ENCODE peak calls at places on chromosomes 11 and 22, in seven cellular contexts. One of them, this sample, is unnamed.
A peak's percentile ranks its signal among the peaks of the same experiment; 100 is the strongest.

GRCh38 chr22:45155050-45155840 is 8.5 kb upstream of the NUP50 start:
- DNase-seq in fibroblast of lung: peak; percentile 68
- DNase-seq in GM23248: peak; percentile 57
- DNase-seq in GM23338: no peak
- DNase-seq in lower lobe of right lung: no peak
- DNase-seq in naive thymus-derived CD4-positive, alpha-beta T cell: no peak
- DNase-seq in sigmoid colon: no peak
- DNase-seq in this sample: no peak

GRCh38 chr11:46393231-46393616 is 1.6 kb upstream of the CHRM4 start:
- DNase-seq in fibroblast of lung: no peak
- DNase-seq in lower lobe of right lung: no peak
- DNase-seq in GM23248: no peak
- DNase-seq in sigmoid colon: peak; percentile 39
- DNase-seq in naive thymus-derived CD4-positive, alpha-beta T cell: no peak
- DNase-seq in GM23338: no peak
- DNase-seq in this sample: peak; percentile 69

GRCh38 chr11:92828576-92828975 is 140.9 kb upstream of the MTNR1B start:
- DNase-seq in GM23248: no peak
- DNase-seq in GM23338: peak; percentile 33
- DNase-seq in naive thymus-derived CD4-positive, alpha-beta T cell: no peak
- DNase-seq in sigmoid colon: no peak
- DNase-seq in lower lobe of right lung: no peak
- DNase-seq in fibroblast of lung: no peak
- DNase-seq in this sample: no peak

GRCh38 chr11:11966826-11967668 is 41.4 kb downstream of the DKK3 start:
- DNase-seq in naive thymus-derived CD4-positive, alpha-beta T cell: peak; percentile 52
- DNase-seq in GM23338: peak; percentile 88
- DNase-seq in GM23248: peak; percentile 66
- DNase-seq in fibroblast of lung: peak; percentile 31
- DNase-seq in lower lobe of right lung: peak; percentile 78
- DNase-seq in sigmoid colon: peak; percentile 77
- DNase-seq in this sample: peak; percentile 90

GRCh38 chr22:27314276-27314807 is 487.2 kb downstream of the MN1 start:
- DNase-seq in lower lobe of right lung: no peak
- DNase-seq in naive thymus-derived CD4-positive, alpha-beta T cell: no peak
- DNase-seq in sigmoid colon: no peak
- DNase-seq in GM23248: no peak
- DNase-seq in GM23338: no peak
- DNase-seq in fibroblast of lung: no peak
- DNase-seq in this sample: no peak

GRCh38 chr11:95495722-95496121 is 264.7 kb upstream of the SESN3 start:
- DNase-seq in naive thymus-derived CD4-positive, alpha-beta T cell: no peak
- DNase-seq in sigmoid colon: no peak
- DNase-seq in GM23248: no peak
- DNase-seq in GM23338: no peak
- DNase-seq in lower lobe of right lung: no peak
- DNase-seq in fibroblast of lung: no peak
- DNase-seq in this sample: no peak

GRCh38 chr22:44985906-44986527 is 23.8 kb downstream of the PHF21B start:
- DNase-seq in sigmoid colon: no peak
- DNase-seq in lower lobe of right lung: no peak
- DNase-seq in GM23248: no peak
- DNase-seq in GM23338: no peak
- DNase-seq in fibroblast of lung: no peak
- DNase-seq in naive thymus-derived CD4-positive, alpha-beta T cell: no peak
- DNase-seq in this sample: no peak

GRCh38 chr11:67483901-67484665 is 1.3 kb downstream of the AIP start:
- DNase-seq in GM23338: no peak
- DNase-seq in sigmoid colon: no peak
- DNase-seq in lower lobe of right lung: no peak
- DNase-seq in naive thymus-derived CD4-positive, alpha-beta T cell: peak; percentile 85
- DNase-seq in GM23248: no peak
- DNase-seq in fibroblast of lung: no peak
- DNase-seq in this sample: no peak

GRCh38 chr11:97965849-97966646 is 1054.7 kb upstream of the CNTN5 start:
- DNase-seq in sigmoid colon: no peak
- DNase-seq in GM23248: peak; percentile 91
- DNase-seq in fibroblast of lung: peak; percentile 84
- DNase-seq in naive thymus-derived CD4-positive, alpha-beta T cell: no peak
- DNase-seq in GM23338: no peak
- DNase-seq in lower lobe of right lung: no peak
- DNase-seq in this sample: no peak

GRCh38 chr11:109914809-109915653 is 178.2 kb upstream of the ZC3H12C start:
- DNase-seq in GM23338: no peak
- DNase-seq in fibroblast of lung: peak; percentile 5
- DNase-seq in lower lobe of right lung: no peak
- DNase-seq in sigmoid colon: no peak
- DNase-seq in GM23248: peak; percentile 74
- DNase-seq in naive thymus-derived CD4-positive, alpha-beta T cell: no peak
- DNase-seq in this sample: no peak

GRCh38 chr11:34274712-34275398 is 83.0 kb downstream of the ABTB2 start:
- DNase-seq in GM23248: peak; percentile 99
- DNase-seq in lower lobe of right lung: peak; percentile 92
- DNase-seq in fibroblast of lung: peak; percentile 97
- DNase-seq in GM23338: no peak
- DNase-seq in sigmoid colon: peak; percentile 96
- DNase-seq in naive thymus-derived CD4-positive, alpha-beta T cell: no peak
- DNase-seq in this sample: no peak

GRCh38 chr11:11155962-11156815 is 196.9 kb downstream of the CSNK2A3 start:
- DNase-seq in sigmoid colon: no peak
- DNase-seq in GM23248: no peak
- DNase-seq in naive thymus-derived CD4-positive, alpha-beta T cell: peak; percentile 60
- DNase-seq in fibroblast of lung: no peak
- DNase-seq in GM23338: peak; percentile 79
- DNase-seq in lower lobe of right lung: no peak
- DNase-seq in this sample: peak; percentile 92

GRCh38 chr11:125990244-125990643 is 44.4 kb downstream of the VSIG10L2 start:
- DNase-seq in sigmoid colon: no peak
- DNase-seq in lower lobe of right lung: no peak
- DNase-seq in GM23338: no peak
- DNase-seq in GM23248: peak; percentile 88
- DNase-seq in naive thymus-derived CD4-positive, alpha-beta T cell: no peak
- DNase-seq in fibroblast of lung: peak; percentile 59
- DNase-seq in this sample: no peak

GRCh38 chr22:19287889-19288288 is 3.6 kb downstream of the CLTCL1 start:
- DNase-seq in lower lobe of right lung: no peak
- DNase-seq in naive thymus-derived CD4-positive, alpha-beta T cell: no peak
- DNase-seq in GM23248: peak; percentile 91
- DNase-seq in GM23338: no peak
- DNase-seq in fibroblast of lung: peak; percentile 75
- DNase-seq in sigmoid colon: no peak
- DNase-seq in this sample: no peak

GRCh38 chr22:35752172-35752832 is 34.6 kb downstream of the APOL5 start:
- DNase-seq in fibroblast of lung: no peak
- DNase-seq in naive thymus-derived CD4-positive, alpha-beta T cell: no peak
- DNase-seq in GM23248: no peak
- DNase-seq in sigmoid colon: no peak
- DNase-seq in GM23338: peak; percentile 30
- DNase-seq in lower lobe of right lung: no peak
- DNase-seq in this sample: no peak

GRCh38 chr22:37270928-37271650 is 11.2 kb upstream of the CYTH4 start:
- DNase-seq in sigmoid colon: no peak
- DNase-seq in naive thymus-derived CD4-positive, alpha-beta T cell: no peak
- DNase-seq in fibroblast of lung: peak; percentile 14
- DNase-seq in GM23248: peak; percentile 54
- DNase-seq in lower lobe of right lung: peak; percentile 60
- DNase-seq in GM23338: no peak
- DNase-seq in this sample: no peak

GRCh38 chr11:101706541-101706940 is 122.7 kb upstream of the TRPC6 start:
- DNase-seq in GM23248: peak; percentile 49
- DNase-seq in GM23338: no peak
- DNase-seq in lower lobe of right lung: no peak
- DNase-seq in fibroblast of lung: peak; percentile 80
- DNase-seq in naive thymus-derived CD4-positive, alpha-beta T cell: no peak
- DNase-seq in sigmoid colon: no peak
- DNase-seq in this sample: no peak

GRCh38 chr11:68806931-68807844 is 34.5 kb downstream of the CPT1A start:
- DNase-seq in GM23248: peak; percentile 78
- DNase-seq in fibroblast of lung: peak; percentile 66
- DNase-seq in lower lobe of right lung: no peak
- DNase-seq in GM23338: no peak
- DNase-seq in sigmoid colon: no peak
- DNase-seq in naive thymus-derived CD4-positive, alpha-beta T cell: no peak
- DNase-seq in this sample: no peak

GRCh38 chr11:121801796-121802195 is 314.2 kb downstream of the BLID start:
- DNase-seq in GM23248: no peak
- DNase-seq in naive thymus-derived CD4-positive, alpha-beta T cell: no peak
- DNase-seq in fibroblast of lung: no peak
- DNase-seq in lower lobe of right lung: no peak
- DNase-seq in GM23338: peak; percentile 27
- DNase-seq in sigmoid colon: no peak
- DNase-seq in this sample: no peak
- H3K4me3 ChIP-seq in GM23248: no peak overlapping the region
- H3K4me3 ChIP-seq in naive thymus-derived CD4-positive, alpha-beta T cell: no peak overlapping the region
- H3K4me3 ChIP-seq in fibroblast of lung: no peak overlapping the region
- H3K4me3 ChIP-seq in lower lobe of right lung: no peak overlapping the region
- H3K4me3 ChIP-seq in GM23338: peak overlapping the region; percentile 31
- H3K4me3 ChIP-seq in sigmoid colon: no peak overlapping the region
- H3K4me3 ChIP-seq in this sample: no peak overlapping the region

DNA sequence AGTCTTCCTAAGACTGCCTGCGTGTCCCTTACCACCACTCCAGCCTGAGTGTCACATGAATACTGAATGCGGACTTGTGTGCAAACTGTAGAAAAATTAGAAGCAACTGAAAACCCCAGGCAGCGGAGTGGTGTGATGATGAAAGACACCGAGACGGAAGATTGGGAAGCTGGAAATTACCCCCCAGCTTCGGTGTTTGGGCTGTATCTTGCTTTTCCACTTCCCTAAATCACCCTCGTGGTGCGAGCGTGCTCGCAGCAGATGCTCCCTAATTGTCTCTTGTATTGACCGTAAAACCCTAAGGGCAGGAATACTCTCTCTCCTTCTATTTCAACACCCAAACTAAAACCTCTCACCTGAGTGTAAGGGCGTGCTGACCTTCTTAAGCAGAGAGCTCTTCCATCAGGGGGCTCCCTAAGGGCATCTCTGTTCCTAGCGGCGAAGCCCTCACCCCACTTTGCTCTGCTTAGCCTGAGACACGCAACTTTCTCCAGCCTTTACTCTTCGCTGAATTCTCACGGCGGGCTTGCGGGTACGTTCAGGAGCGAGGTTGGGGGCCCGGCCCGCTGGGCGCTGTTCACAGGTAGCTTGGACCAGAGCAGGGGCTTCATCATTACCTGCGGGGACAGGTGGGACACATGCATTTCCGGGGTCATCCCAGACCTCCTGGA is 62.4 kb downstream of the CRYBB2 start:
- DNase-seq in naive thymus-derived CD4-positive, alpha-beta T cell: no peak
- DNase-seq in GM23338: peak; percentile 78
- DNase-seq in sigmoid colon: no peak
- DNase-seq in lower lobe of right lung: no peak
- DNase-seq in GM23248: no peak
- DNase-seq in fibroblast of lung: no peak
- DNase-seq in this sample: peak; percentile 63
- H3K27me3 ChIP-seq in naive thymus-derived CD4-positive, alpha-beta T cell: peaks cover 5% of the 10 kb centered on the region
- H3K27me3 ChIP-seq in GM23338: peaks cover 67% of the 10 kb centered on the region
- H3K27me3 ChIP-seq in sigmoid colon: peaks cover 17% of the 10 kb centered on the region
- H3K27me3 ChIP-seq in lower lobe of right lung: peaks cover 40% of the 10 kb centered on the region
- H3K27me3 ChIP-seq in GM23248: peaks cover 63% of the 10 kb centered on the region
- H3K27me3 ChIP-seq in fibroblast of lung: peaks cover 14% of the 10 kb centered on the region
- H3K27me3 ChIP-seq in this sample: peaks cover 40% of the 10 kb centered on the region

GRCh38 chr22:29788339-29789279 is 21.4 kb downstream of the UQCR10 start:
- DNase-seq in lower lobe of right lung: no peak
- DNase-seq in GM23248: no peak
- DNase-seq in GM23338: no peak
- DNase-seq in fibroblast of lung: no peak
- DNase-seq in naive thymus-derived CD4-positive, alpha-beta T cell: no peak
- DNase-seq in sigmoid colon: no peak
- DNase-seq in this sample: no peak

GRCh38 chr22:29797351-29797750 is 30.2 kb downstream of the UQCR10 start:
- DNase-seq in GM23338: no peak
- DNase-seq in naive thymus-derived CD4-positive, alpha-beta T cell: no peak
- DNase-seq in lower lobe of right lung: no peak
- DNase-seq in GM23248: no peak
- DNase-seq in fibroblast of lung: no peak
- DNase-seq in sigmoid colon: no peak
- DNase-seq in this sample: no peak

GRCh38 chr22:29790061-29790460 is 22.9 kb downstream of the UQCR10 start:
- DNase-seq in sigmoid colon: no peak
- DNase-seq in lower lobe of right lung: no peak
- DNase-seq in GM23248: no peak
- DNase-seq in naive thymus-derived CD4-positive, alpha-beta T cell: no peak
- DNase-seq in fibroblast of lung: no peak
- DNase-seq in GM23338: no peak
- DNase-seq in this sample: no peak

GRCh38 chr22:29795663-29796062 is 28.5 kb downstream of the UQCR10 start:
- DNase-seq in lower lobe of right lung: no peak
- DNase-seq in fibroblast of lung: no peak
- DNase-seq in GM23248: no peak
- DNase-seq in GM23338: no peak
- DNase-seq in naive thymus-derived CD4-positive, alpha-beta T cell: no peak
- DNase-seq in sigmoid colon: no peak
- DNase-seq in this sample: no peak

DNA sequence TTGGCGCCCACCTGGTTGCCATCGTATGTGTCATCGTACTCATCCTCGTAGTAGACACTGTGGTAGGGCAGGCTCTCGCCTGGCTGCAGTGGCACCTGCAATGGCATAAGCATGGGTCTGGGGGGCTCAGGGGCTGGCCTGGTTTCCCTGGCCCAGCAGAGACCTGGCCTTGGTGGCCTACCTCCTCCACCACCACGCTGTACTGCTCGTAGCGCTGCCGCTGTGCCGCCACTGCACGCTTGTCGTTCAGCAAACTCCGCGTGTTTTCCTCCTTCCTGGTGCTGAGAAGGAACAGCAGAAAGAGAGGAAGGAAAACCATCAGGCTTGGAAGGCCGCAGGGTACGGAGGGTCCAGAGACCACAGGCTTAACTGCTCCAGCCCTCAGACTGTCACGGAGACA is 26.2 kb downstream of the UQCR10 start:
- DNase-seq in naive thymus-derived CD4-positive, alpha-beta T cell: no peak
- DNase-seq in lower lobe of right lung: no peak
- DNase-seq in sigmoid colon: no peak
- DNase-seq in GM23248: no peak
- DNase-seq in GM23338: no peak
- DNase-seq in fibroblast of lung: no peak
- DNase-seq in this sample: no peak
- H3K36me3 ChIP-seq in naive thymus-derived CD4-positive, alpha-beta T cell: no peaks in the 10 kb centered on the region
- H3K36me3 ChIP-seq in lower lobe of right lung: peaks cover 91% of the 10 kb centered on the region
- H3K36me3 ChIP-seq in sigmoid colon: peaks cover 25% of the 10 kb centered on the region
- H3K36me3 ChIP-seq in GM23248: peaks cover 15% of the 10 kb centered on the region
- H3K36me3 ChIP-seq in GM23338: no peaks in the 10 kb centered on the region
- H3K36me3 ChIP-seq in fibroblast of lung: peaks cover 30% of the 10 kb centered on the region
- H3K36me3 ChIP-seq in this sample: peaks cover 17% of the 10 kb centered on the region

DNA sequence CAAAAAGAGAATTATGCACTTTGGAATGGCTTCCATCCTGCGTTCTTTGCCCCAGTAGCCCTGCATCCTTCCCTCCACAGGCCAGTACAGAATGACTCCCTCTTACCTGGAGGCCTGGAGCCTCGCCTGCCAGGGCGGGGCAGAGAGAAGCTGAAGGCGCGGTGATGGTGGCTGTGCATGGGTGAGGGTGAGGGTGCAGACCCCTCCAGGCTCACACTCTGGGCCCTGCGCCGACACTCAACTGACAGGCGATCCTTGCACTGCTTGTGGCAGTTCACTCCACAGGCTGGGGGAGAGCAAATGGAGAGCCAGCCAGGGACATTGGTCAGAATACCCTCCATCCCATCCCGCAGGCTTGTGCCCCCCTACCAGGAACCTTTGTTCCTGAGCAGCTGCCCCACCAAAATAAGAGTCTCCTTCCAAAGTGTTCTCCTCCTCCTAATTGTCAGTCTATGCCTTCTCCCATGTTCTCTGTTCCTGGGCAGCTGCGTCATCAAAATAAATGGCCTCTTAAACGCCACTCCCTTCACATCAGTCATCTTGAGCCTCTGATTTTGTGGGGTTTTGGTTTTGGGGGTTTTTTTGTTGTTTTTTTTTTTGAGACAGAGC is 5.9 kb upstream of the NRXN2 start:
- DNase-seq in sigmoid colon: no peak
- DNase-seq in fibroblast of lung: no peak
- DNase-seq in lower lobe of right lung: no peak
- DNase-seq in GM23338: no peak
- DNase-seq in naive thymus-derived CD4-positive, alpha-beta T cell: no peak
- DNase-seq in GM23248: no peak
- DNase-seq in this sample: peak; percentile 10
- H3K4me3 ChIP-seq in sigmoid colon: no peak overlapping the region
- H3K4me3 ChIP-seq in fibroblast of lung: no peak overlapping the region
- H3K4me3 ChIP-seq in lower lobe of right lung: no peak overlapping the region
- H3K4me3 ChIP-seq in GM23338: no peak overlapping the region
- H3K4me3 ChIP-seq in naive thymus-derived CD4-positive, alpha-beta T cell: no peak overlapping the region
- H3K4me3 ChIP-seq in GM23248: no peak overlapping the region
- H3K4me3 ChIP-seq in this sample: no peak overlapping the region

This sample was measured in H7.